ENCODE peak calls at places on chromosomes 12 and 14, in five cellular contexts. E is head of caudate nucleus; S is aorta; X is activated naive CD8-positive, alpha-beta T cell treated with anti-CD3 and anti-CD28 coated beads, Interleukin-2, amount 10 ng/mL, durations not matched to agents 7 days and 5 days; B is activated T-cell treated with anti-CD3 and anti-CD28 coated beads for 1 hour. Y is an unnamed sample.

GRCh38 chr12:1838223-1838993 is 18.0 kb downstream of the LRTM2 start:
- DNase-seq in E (no peak), S (peak; percentile 28), X (no peak), B (no peak), Y (no peak)

GRCh38 chr12:68450947-68451260 is 118.7 kb upstream of the MDM1 start:
- DNase-seq in E (no peak), S (no peak), X (no peak), B (no peak), Y (no peak)

GRCh38 chr14:101215936-101216335 is 312.4 kb upstream of the RTL1 start:
- DNase-seq in E (no peak), S (no peak), X (no peak), B (no peak), Y (no peak)

GRCh38 chr14:81710232-81710845 is 176.7 kb upstream of the SEL1L start:
- DNase-seq in E (peak; percentile 32), S (no peak), X (no peak), B (no peak), Y (peak; percentile 23)

GRCh38 chr12:111636209-111636928 is 37.3 kb upstream of the ATXN2 start:
- DNase-seq in E (peak; percentile 20), S (peak; percentile 78), X (no peak), B (no peak), Y (no peak)

GRCh38 chr14:70665448-70666363 is 24.0 kb downstream of the TTC9 start:
- DNase-seq in E (no peak), S (no peak), X (no peak), B (no peak), Y (peak; percentile 78)

GRCh38 chr12:12803186-12803585 is 10.0 kb upstream of the DDX47 start:
- DNase-seq in E (no peak), S (peak; percentile 68), X (peak; percentile 51), B (peak; percentile 28), Y (peak; percentile 87)

GRCh38 chr14:29271669-29272068 is 505.1 kb downstream of the FOXG1 start:
- DNase-seq in E (no peak), S (no peak), X (no peak), B (no peak), Y (no peak)